ENCODE peak calls at places on chromosomes 13 and 19, in nine cellular contexts. B, U, H, Q, X, T, P, Z and Y are unnamed samples.

GRCh38 chr13:102793583-102794355 is 5.0 kb downstream of the POGLUT2 start:
- DNase-seq in B (no peak), U (no peak), H (no peak), Q (no peak), X (no peak), T (no peak), P (no peak), Z (no peak), Y (no peak)

GRCh38 chr13:49214917-49215376 is 5.2 kb upstream of the MLNR start:
- DNase-seq in B (peak), U (no peak), H (no peak), Q (no peak), X (peak), T (peak), P (no peak), Z (no peak), Y (no peak)

GRCh38 chr19:2747349-2747748 is 7.5 kb upstream of the SLC39A3 start:
- DNase-seq in B (no peak), U (no peak), H (no peak), Q (no peak), X (no peak), T (no peak), P (no peak), Z (no peak), Y (no peak)

GRCh38 chr19:27858981-27859581 is 1353.9 kb downstream of the UQCRFS1 start:
- DNase-seq in B (no peak), U (no peak), H (no peak), Q (no peak), X (no peak), T (no peak), P (no peak), Z (no peak), Y (no peak)

GRCh38 chr13:66492479-66492878 is 737.7 kb downstream of the PCDH9 start:
- DNase-seq in B (no peak), U (no peak), H (no peak), Q (no peak), X (no peak), T (no peak), P (no peak), Z (no peak), Y (no peak)

GRCh38 chr19:43457809-43458208 is 7.6 kb downstream of the LYPD3 start:
- DNase-seq in B (no peak), U (no peak), H (no peak), Q (no peak), X (no peak), T (no peak), P (no peak), Z (no peak), Y (no peak)

GRCh38 chr19:7179917-7180306 is 110.4 kb downstream of the ZNF557 start:
- DNase-seq in B (no peak), U (no peak), H (no peak), Q (no peak), X (no peak), T (no peak), P (no peak), Z (no peak), Y (no peak)

GRCh38 chr13:70457474-70457873 is 349.2 kb upstream of the KLHL1 start:
- DNase-seq in B (peak), U (no peak), H (no peak), Q (no peak), X (no peak), T (no peak), P (no peak), Z (no peak), Y (no peak)

GRCh38 chr13:110885516-110885915 is 29.4 kb downstream of the ANKRD10 start:
- DNase-seq in B (no peak), U (no peak), H (no peak), Q (no peak), X (no peak), T (no peak), P (no peak), Z (no peak), Y (no peak)

GRCh38 chr13:113205428-113205931 is 3.0 kb downstream of the PCID2 start:
- DNase-seq in B (peak), U (no peak), H (no peak), Q (no peak), X (no peak), T (no peak), P (no peak), Z (no peak), Y (no peak)

GRCh38 chr13:31807090-31807541 is 67.8 kb downstream of the RXFP2 start:
- DNase-seq in B (peak), U (no peak), H (no peak), Q (no peak), X (no peak), T (no peak), P (no peak), Z (peak), Y (no peak)

GRCh38 chr13:112575295-112575622 is 12.7 kb downstream of the TUBGCP3 start:
- DNase-seq in B (peak), U (no peak), H (no peak), Q (no peak), X (no peak), T (no peak), P (no peak), Z (no peak), Y (no peak)

GRCh38 chr19:49843265-49843664 is 7.7 kb upstream of the PTOV1 start:
- DNase-seq in B (no peak), U (no peak), H (no peak), Q (no peak), X (no peak), T (no peak), P (no peak), Z (no peak), Y (no peak)

GRCh38 chr13:83077499-83077898 is 804.8 kb downstream of the SLITRK1 start:
- DNase-seq in B (no peak), U (no peak), H (no peak), Q (no peak), X (no peak), T (no peak), P (no peak), Z (no peak), Y (no peak)